ENCODE peak calls at places on chromosomes 13 and 19, in six cellular contexts. One of them, this sample, is unnamed.

GRCh38 chr13:30340367-30341184 is 33.2 kb upstream of the KATNAL1 start:
- DNase-seq in psoas muscle: peak
- DNase-seq in T-helper 2 cell: no peak
- DNase-seq in CD4-positive, alpha-beta T cell: no peak
- DNase-seq in fibroblast of lung: peak
- DNase-seq in naive thymus-derived CD8-positive, alpha-beta T cell: no peak
- DNase-seq in this sample: no peak

GRCh38 chr19:42683917-42684513 is 56.3 kb downstream of the PSG3 start:
- DNase-seq in psoas muscle: no peak
- DNase-seq in T-helper 2 cell: no peak
- DNase-seq in CD4-positive, alpha-beta T cell: no peak
- DNase-seq in fibroblast of lung: peak
- DNase-seq in naive thymus-derived CD8-positive, alpha-beta T cell: peak
- DNase-seq in this sample: peak

GRCh38 chr13:69755101-69755500 is 352.5 kb upstream of the ATXN8OS start:
- DNase-seq in psoas muscle: no peak
- DNase-seq in T-helper 2 cell: no peak
- DNase-seq in CD4-positive, alpha-beta T cell: no peak
- DNase-seq in fibroblast of lung: no peak
- DNase-seq in naive thymus-derived CD8-positive, alpha-beta T cell: no peak
- DNase-seq in this sample: no peak

GRCh38 chr13:49877629-49878218 is 58.4 kb downstream of the SPRYD7 start:
- DNase-seq in psoas muscle: no peak
- DNase-seq in T-helper 2 cell: no peak
- DNase-seq in CD4-positive, alpha-beta T cell: no peak
- DNase-seq in fibroblast of lung: peak
- DNase-seq in naive thymus-derived CD8-positive, alpha-beta T cell: no peak
- DNase-seq in this sample: no peak

GRCh38 chr13:113291997-113292862 is 4.8 kb upstream of the LAMP1 start:
- DNase-seq in psoas muscle: peak
- DNase-seq in T-helper 2 cell: no peak
- DNase-seq in CD4-positive, alpha-beta T cell: no peak
- DNase-seq in fibroblast of lung: peak
- DNase-seq in naive thymus-derived CD8-positive, alpha-beta T cell: peak
- DNase-seq in this sample: no peak

GRCh38 chr19:40596608-40597328 is 4.4 kb upstream of the LTBP4 start:
- DNase-seq in psoas muscle: peak
- DNase-seq in T-helper 2 cell: no peak
- DNase-seq in CD4-positive, alpha-beta T cell: no peak
- DNase-seq in fibroblast of lung: peak
- DNase-seq in naive thymus-derived CD8-positive, alpha-beta T cell: no peak
- DNase-seq in this sample: no peak

GRCh38 chr13:113902536-113902935 is 38.7 kb upstream of the GAS6 start:
- DNase-seq in psoas muscle: no peak
- DNase-seq in T-helper 2 cell: no peak
- DNase-seq in CD4-positive, alpha-beta T cell: no peak
- DNase-seq in fibroblast of lung: no peak
- DNase-seq in naive thymus-derived CD8-positive, alpha-beta T cell: no peak
- DNase-seq in this sample: no peak

GRCh38 chr19:9597027-9597426 is 12.7 kb upstream of the ZNF121 start:
- DNase-seq in psoas muscle: no peak
- DNase-seq in T-helper 2 cell: no peak
- DNase-seq in CD4-positive, alpha-beta T cell: no peak
- DNase-seq in fibroblast of lung: peak
- DNase-seq in naive thymus-derived CD8-positive, alpha-beta T cell: no peak
- DNase-seq in this sample: no peak

GRCh38 chr13:80010286-80010831 is 330.6 kb downstream of the SPRY2 start:
- DNase-seq in psoas muscle: no peak
- DNase-seq in T-helper 2 cell: no peak
- DNase-seq in CD4-positive, alpha-beta T cell: no peak
- DNase-seq in fibroblast of lung: no peak
- DNase-seq in naive thymus-derived CD8-positive, alpha-beta T cell: no peak
- DNase-seq in this sample: no peak

GRCh38 chr19:38544569-38545315 is 73.0 kb downstream of the MAP4K1 start:
- DNase-seq in psoas muscle: no peak
- DNase-seq in T-helper 2 cell: no peak
- DNase-seq in CD4-positive, alpha-beta T cell: no peak
- DNase-seq in fibroblast of lung: no peak
- DNase-seq in naive thymus-derived CD8-positive, alpha-beta T cell: peak
- DNase-seq in this sample: no peak

GRCh38 chr19:13841339-13842293 is 35.3 kb upstream of the NANOS3 start:
- DNase-seq in psoas muscle: peak
- DNase-seq in T-helper 2 cell: no peak
- DNase-seq in CD4-positive, alpha-beta T cell: no peak
- DNase-seq in fibroblast of lung: no peak
- DNase-seq in naive thymus-derived CD8-positive, alpha-beta T cell: no peak
- DNase-seq in this sample: peak

GRCh38 chr13:44432595-44432994 is 59.0 kb downstream of the SERP2 start:
- DNase-seq in psoas muscle: no peak
- DNase-seq in T-helper 2 cell: no peak
- DNase-seq in CD4-positive, alpha-beta T cell: no peak
- DNase-seq in fibroblast of lung: no peak
- DNase-seq in naive thymus-derived CD8-positive, alpha-beta T cell: no peak
- DNase-seq in this sample: no peak

GRCh38 chr19:55341191-55342043 is 1.7 kb downstream of the KMT5C start:
- DNase-seq in psoas muscle: peak
- DNase-seq in T-helper 2 cell: peak
- DNase-seq in CD4-positive, alpha-beta T cell: peak
- DNase-seq in fibroblast of lung: peak
- DNase-seq in naive thymus-derived CD8-positive, alpha-beta T cell: peak
- DNase-seq in this sample: no peak

GRCh38 chr19:46471116-46471733 is at the start of gene PNMA8A:
- DNase-seq in psoas muscle: peak
- DNase-seq in T-helper 2 cell: no peak
- DNase-seq in CD4-positive, alpha-beta T cell: no peak
- DNase-seq in fibroblast of lung: peak
- DNase-seq in naive thymus-derived CD8-positive, alpha-beta T cell: no peak
- DNase-seq in this sample: no peak

GRCh38 chr13:38952827-38953226 is 37.8 kb downstream of the STOML3 start:
- DNase-seq in psoas muscle: no peak
- DNase-seq in T-helper 2 cell: no peak
- DNase-seq in CD4-positive, alpha-beta T cell: no peak
- DNase-seq in fibroblast of lung: no peak
- DNase-seq in naive thymus-derived CD8-positive, alpha-beta T cell: no peak
- DNase-seq in this sample: no peak

GRCh38 chr13:98050041-98050466 is 92.8 kb upstream of the FARP1 start:
- DNase-seq in psoas muscle: no peak
- DNase-seq in T-helper 2 cell: no peak
- DNase-seq in CD4-positive, alpha-beta T cell: no peak
- DNase-seq in fibroblast of lung: peak
- DNase-seq in naive thymus-derived CD8-positive, alpha-beta T cell: no peak
- DNase-seq in this sample: no peak

GRCh38 chr19:28549680-28550277 is 663.2 kb downstream of the UQCRFS1 start:
- DNase-seq in psoas muscle: no peak
- DNase-seq in T-helper 2 cell: no peak
- DNase-seq in CD4-positive, alpha-beta T cell: no peak
- DNase-seq in fibroblast of lung: no peak
- DNase-seq in naive thymus-derived CD8-positive, alpha-beta T cell: no peak
- DNase-seq in this sample: no peak

This sample was measured in T-helper 17 cell.